ENCODE peak calls at places on chromosomes 16 and 17, in four cellular contexts. W, Z, L and R are unnamed samples.
A peak's percentile ranks its signal among the peaks of the same experiment; 100 is the strongest.

GRCh38 chr16:74691093-74691855 is 9.4 kb downstream of the MLKL start:
- DNase-seq in W (no peak), Z (no peak), L (no peak), R (no peak)

GRCh38 chr16:28096974-28097373 is 33.5 kb upstream of the GSG1L start:
- DNase-seq in L (no peak), Z (no peak), W (no peak), R (no peak)

GRCh38 chr17:80673152-80673920 is 128.7 kb downstream of the RPTOR start:
- DNase-seq in Z (no peak), W (no peak), L (no peak), R (peak; percentile 27)

GRCh38 chr17:37608369-37609169 is 649 bp downstream of the SYNRG start:
- DNase-seq in W (peak; percentile 87), Z (no peak), L (peak; percentile 33), R (no peak)

GRCh38 chr17:57911834-57912673 is 43.2 kb downstream of the CUEDC1 start:
- DNase-seq in L (no peak), W (peak; percentile 93), Z (no peak), R (peak; percentile 90)

GRCh38 chr16:67486805-67487204 is 3.5 kb upstream of the AGRP start:
- DNase-seq in L (no peak), W (no peak), Z (no peak), R (no peak)

GRCh38 chr16:89525146-89525913 is 17.1 kb downstream of the SPG7 start:
- DNase-seq in W (no peak), Z (no peak), L (no peak), R (no peak)

GRCh38 chr17:40194821-40195220 is 17.6 kb downstream of the RAPGEFL1 start:
- DNase-seq in Z (no peak), W (no peak), L (no peak), R (no peak)

GRCh38 chr17:17766351-17767095 is 70.3 kb downstream of the SREBF1 start:
- DNase-seq in W (peak; percentile 38), L (no peak), Z (no peak), R (no peak)

GRCh38 chr17:7351665-7352558 is at the start of gene KCTD11:
- DNase-seq in L (peak; percentile 62), Z (peak; percentile 81), W (peak; percentile 96), R (peak; percentile 97)

GRCh38 chr16:62213763-62214162 is 177.5 kb upstream of the CDH8 start:
- DNase-seq in L (no peak), Z (no peak), W (peak; percentile 43), R (no peak)

GRCh38 chr16:72974142-72974769 is 73.7 kb downstream of the ZFHX3 start:
- DNase-seq in Z (no peak), L (no peak), W (no peak), R (no peak)

GRCh38 chr17:7191571-7192270 is 12.6 kb upstream of the ASGR1 start:
- DNase-seq in L (no peak), W (peak; percentile 86), Z (peak; percentile 39), R (peak; percentile 76)

GRCh38 chr17:9890124-9890523 is 14.9 kb downstream of the RCVRN start:
- DNase-seq in L (no peak), W (peak; percentile 75), Z (no peak), R (no peak)

GRCh38 chr16:10566613-10567012 is 13.8 kb downstream of the EMP2 start:
- DNase-seq in L (no peak), W (no peak), Z (no peak), R (no peak)

GRCh38 chr17:81526662-81527571 is 1.3 kb upstream of the FSCN2 start:
- DNase-seq in W (no peak), L (no peak), Z (peak; percentile 16), R (no peak)

GRCh38 chr17:61354895-61355294 is 44.7 kb upstream of the TBX2 start:
- DNase-seq in Z (no peak), W (peak; percentile 43), L (no peak), R (no peak)

GRCh38 chr17:34763727-34764665 is 184.6 kb downstream of the TMEM132E start:
- DNase-seq in Z (no peak), W (no peak), L (no peak), R (no peak)

GRCh38 chr17:19388791-19389190 is 1.8 kb upstream of the MFAP4 start:
- DNase-seq in L (no peak), W (no peak), Z (no peak), R (no peak)

GRCh38 chr17:19391432-19391831 is 4.4 kb upstream of the MFAP4 start:
- DNase-seq in L (no peak), Z (no peak), W (no peak), R (no peak)

GRCh38 chr17:19387921-19388521 is 1.0 kb upstream of the MFAP4 start:
- DNase-seq in Z (no peak), W (no peak), L (no peak), R (no peak)

GRCh38 chr17:19390951-19391350 is 4.0 kb upstream of the MFAP4 start:
- DNase-seq in W (no peak), Z (no peak), L (no peak), R (no peak)

GRCh38 chr17:19389386-19389785 is 2.4 kb upstream of the MFAP4 start:
- DNase-seq in W (no peak), Z (no peak), L (no peak), R (no peak)
- H3K4me1 ChIP-seq in W (peaks cover 30% of the 10 kb centered on the region), Z (no peaks in the 10 kb centered on the region), L (no peaks in the 10 kb centered on the region), R (peaks cover 10% of the 10 kb centered on the region)

GRCh38 chr17:31496097-31496496 is 104.6 kb downstream of the RAB11FIP4 start:
- DNase-seq in W (no peak), Z (no peak), L (no peak), R (no peak)
- H3K4me1 ChIP-seq in W (peaks cover 24% of the 10 kb centered on the region), Z (peaks cover 93% of the 10 kb centered on the region), L (peaks cover 82% of the 10 kb centered on the region), R (no peaks in the 10 kb centered on the region)

GRCh38 chr16:68750243-68750642 is 13.2 kb downstream of the CDH1 start:
- DNase-seq in Z (no peak), L (no peak), W (no peak), R (no peak)
- H3K4me1 ChIP-seq in Z (no peaks in the 10 kb centered on the region), L (peaks cover 10% of the 10 kb centered on the region), W (no peaks in the 10 kb centered on the region), R (no peaks in the 10 kb centered on the region)

GRCh38 chr17:46167267-46167666 is 26.0 kb downstream of the KANSL1 start:
- DNase-seq in L (no peak), Z (no peak), W (no peak), R (no peak)

GRCh38 chr17:46171939-46172338 is 21.3 kb downstream of the KANSL1 start:
- DNase-seq in L (no peak), Z (peak; percentile 45), W (no peak), R (no peak)

GRCh38 chr17:46167826-46168569 is 25.2 kb downstream of the KANSL1 start:
- DNase-seq in L (no peak), W (no peak), Z (no peak), R (no peak)

GRCh38 chr17:46170609-46171432 is 22.4 kb downstream of the KANSL1 start:
- DNase-seq in W (no peak), L (no peak), Z (no peak), R (no peak)

GRCh38 chr17:46169913-46170312 is 23.3 kb downstream of the KANSL1 start:
- DNase-seq in W (no peak), Z (no peak), L (no peak), R (no peak)
- H3K4me1 ChIP-seq in W (peaks cover 23% of the 10 kb centered on the region), Z (peaks cover 76% of the 10 kb centered on the region), L (peaks cover 88% of the 10 kb centered on the region), R (no peaks in the 10 kb centered on the region)

GRCh38 chr16:85392756-85393673 is 220.1 kb upstream of the GSE1 start:
- DNase-seq in W (no peak), L (no peak), Z (no peak), R (no peak)

GRCh38 chr16:85390511-85391174 is 222.5 kb upstream of the GSE1 start:
- DNase-seq in L (no peak), W (no peak), Z (no peak), R (peak; percentile 95)

GRCh38 chr16:85393674-85394510 is 219.2 kb upstream of the GSE1 start:
- DNase-seq in L (peak; percentile 63), W (peak; percentile 88), Z (peak; percentile 65), R (peak; percentile 65)

GRCh38 chr16:85391175-85391707 is 221.9 kb upstream of the GSE1 start:
- DNase-seq in W (no peak), L (no peak), Z (no peak), R (peak; percentile 68)

DNA sequence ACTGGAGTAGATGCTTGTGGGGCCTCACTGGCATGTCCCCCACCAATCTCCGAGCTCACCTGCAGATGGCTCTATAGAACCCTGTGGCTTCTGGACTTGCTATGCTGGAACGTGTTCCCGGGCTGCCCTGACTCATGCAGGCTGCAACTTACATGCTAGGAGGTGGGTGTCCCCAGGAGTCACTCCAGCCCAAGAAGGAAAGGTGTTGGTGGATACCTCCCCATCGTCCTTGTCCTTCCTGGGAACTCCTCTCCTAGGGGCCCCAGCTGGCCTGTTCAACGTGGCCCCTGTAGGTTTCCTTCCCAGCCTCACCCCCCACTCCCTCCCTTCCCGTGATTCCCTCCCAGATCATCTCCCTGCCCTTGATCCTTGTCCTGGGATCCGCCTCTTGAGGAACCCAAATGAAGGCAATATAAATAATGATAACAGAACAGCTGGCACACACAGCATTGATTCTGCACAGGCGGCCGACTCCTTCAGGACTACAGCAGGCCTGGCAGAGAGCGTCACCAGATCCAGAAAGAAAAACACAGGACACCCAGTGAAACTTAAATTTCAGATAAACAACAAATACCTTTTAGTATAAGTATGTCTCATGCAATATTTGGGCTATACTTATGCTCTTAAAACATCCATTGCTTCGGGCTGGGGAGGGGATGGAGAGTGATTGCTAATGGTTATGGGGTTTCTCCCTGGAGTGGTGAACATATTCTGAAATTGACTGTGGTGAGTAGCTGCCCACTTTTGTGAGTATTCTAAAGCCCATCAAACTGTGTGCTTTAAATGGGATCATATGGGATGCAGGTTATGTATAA is 221.1 kb upstream of the GSE1 start:
- DNase-seq in Z (no peak), L (no peak), W (no peak), R (no peak)
- H3K4me1 ChIP-seq in Z (no peaks in the 10 kb centered on the region), L (no peaks in the 10 kb centered on the region), W (peaks cover 11% of the 10 kb centered on the region), R (no peaks in the 10 kb centered on the region)